ENCODE peak calls at places on chromosomes 3 and 15, in nine cellular contexts. B, W, S, G, R, I, V, F and C are unnamed samples.
A peak's percentile ranks its signal among the peaks of the same experiment; 100 is the strongest.

GRCh38 chr3:194058189-194058571 is 77.8 kb upstream of the HES1 start:
- DNase-seq in G (peak; percentile 45), R (peak; percentile 74), W (peak; percentile 58), F (peak; percentile 93), V (peak; percentile 90), I (no peak), S (peak; percentile 51), B (peak; percentile 97), C (peak; percentile 91)

GRCh38 chr3:196774845-196775422 is 35.3 kb downstream of the PAK2 start:
- DNase-seq in B (no peak), G (no peak), W (no peak), F (no peak), V (no peak), I (no peak), R (peak; percentile 53), S (peak; percentile 81), C (no peak)

GRCh38 chr3:2097641-2098191 is 950 bp upstream of the CNTN4 start:
- DNase-seq in B (no peak), S (no peak), R (peak; percentile 36), V (no peak), W (no peak), G (no peak), I (no peak), F (peak; percentile 52), C (peak; percentile 29)

GRCh38 chr3:155342344-155342743 is 48.9 kb upstream of the STRIT1 start:
- DNase-seq in I (no peak), V (no peak), B (no peak), G (no peak), W (no peak), S (no peak), F (peak; percentile 39), R (no peak), C (no peak)

GRCh38 chr15:90249123-90249863 is at the start of gene TTLL13:
- DNase-seq in R (peak; percentile 81), W (peak; percentile 97), S (peak; percentile 90), G (peak; percentile 68), I (no peak), F (peak; percentile 97), V (peak; percentile 33), B (peak; percentile 92), C (peak; percentile 98)

GRCh38 chr3:125057186-125057850 is 1.5 kb upstream of the HEG1 start:
- DNase-seq in G (no peak), R (peak; percentile 91), V (no peak), I (no peak), B (no peak), W (no peak), S (peak; percentile 81), F (no peak), C (no peak)

GRCh38 chr15:69972436-69972835 is 125.3 kb downstream of the TLE3 start:
- DNase-seq in S (no peak), W (no peak), G (no peak), I (no peak), R (no peak), V (no peak), F (no peak), B (no peak), C (no peak)

GRCh38 chr15:31437686-31438085 is 111.1 kb downstream of the KLF13 start:
- DNase-seq in W (no peak), V (no peak), I (no peak), S (no peak), B (no peak), R (no peak), F (no peak), G (no peak), C (no peak)

GRCh38 chr3:46725663-46726314 is 8.1 kb upstream of the PRSS50 start:
- DNase-seq in S (peak; percentile 47), I (no peak), R (peak; percentile 66), W (no peak), G (no peak), F (no peak), B (no peak), V (no peak), C (peak; percentile 12)

GRCh38 chr3:104291878-104292277 is 1074.8 kb upstream of the ALCAM start:
- DNase-seq in R (peak; percentile 14), F (peak; percentile 26), S (peak; percentile 24), V (no peak), W (no peak), B (peak; percentile 49), G (no peak), I (no peak), C (no peak)